ENCODE peak calls at places on chromosome 15, in six cellular contexts. F, Y, L, C, S and N are unnamed samples.

GRCh38 chr15:23750179-23750578 is 63.1 kb upstream of the NDN start:
- DNase-seq in L (no peak), S (no peak), F (no peak), C (no peak), Y (no peak), N (no peak)

GRCh38 chr15:58549013-58549779 is 117.4 kb downstream of the LIPC start:
- DNase-seq in L (no peak), Y (no peak), S (no peak), F (no peak), C (no peak), N (no peak)

GRCh38 chr15:40763801-40764765 is at the start of gene GCHFR:
- DNase-seq in Y (no peak), S (peak; percentile 93), F (no peak), C (peak; percentile 83), L (no peak), N (no peak)

GRCh38 chr15:39666671-39667070 is 85.8 kb downstream of the THBS1 start:
- DNase-seq in C (no peak), S (no peak), Y (no peak), L (no peak), F (no peak), N (no peak)

GRCh38 chr15:38781196-38781595 is 216.6 kb upstream of the RASGRP1 start:
- DNase-seq in S (no peak), Y (no peak), F (no peak), L (no peak), C (no peak), N (no peak)

GRCh38 chr15:74826372-74826819 is at the start of gene CPLX3:
- DNase-seq in Y (no peak), F (no peak), S (peak; percentile 91), L (no peak), C (no peak), N (no peak)

GRCh38 chr15:92200891-92201290 is 192.8 kb upstream of the ST8SIA2 start:
- DNase-seq in Y (no peak), L (no peak), S (no peak), C (no peak), F (no peak), N (no peak)

GRCh38 chr15:41703120-41703519 is 42.9 kb downstream of the MGA start:
- DNase-seq in S (no peak), C (no peak), Y (no peak), L (no peak), F (no peak), N (no peak)

GRCh38 chr15:73305331-73306211 is 63.2 kb downstream of the HCN4 start:
- DNase-seq in S (peak; percentile 27), C (peak; percentile 57), L (peak; percentile 61), F (peak; percentile 39), Y (no peak), N (peak; percentile 71)

GRCh38 chr15:92907229-92907628 is 7.1 kb downstream of the CHD2 start:
- DNase-seq in F (no peak), Y (no peak), S (no peak), C (no peak), L (no peak), N (no peak)

GRCh38 chr15:88802250-88802990 is 816 bp upstream of the ACAN start:
- DNase-seq in S (no peak), C (no peak), F (no peak), Y (no peak), L (no peak), N (no peak)

GRCh38 chr15:88802991-88803240 is 320 bp upstream of the ACAN start:
- DNase-seq in F (no peak), S (no peak), Y (no peak), C (no peak), L (no peak), N (no peak)

GRCh38 chr15:88797648-88798339 is 5.4 kb upstream of the ACAN start:
- DNase-seq in Y (no peak), S (no peak), C (no peak), F (no peak), L (no peak), N (no peak)

GRCh38 chr15:88799341-88799740 is 3.9 kb upstream of the ACAN start:
- DNase-seq in F (no peak), S (no peak), C (no peak), Y (no peak), L (no peak), N (no peak)

DNA sequence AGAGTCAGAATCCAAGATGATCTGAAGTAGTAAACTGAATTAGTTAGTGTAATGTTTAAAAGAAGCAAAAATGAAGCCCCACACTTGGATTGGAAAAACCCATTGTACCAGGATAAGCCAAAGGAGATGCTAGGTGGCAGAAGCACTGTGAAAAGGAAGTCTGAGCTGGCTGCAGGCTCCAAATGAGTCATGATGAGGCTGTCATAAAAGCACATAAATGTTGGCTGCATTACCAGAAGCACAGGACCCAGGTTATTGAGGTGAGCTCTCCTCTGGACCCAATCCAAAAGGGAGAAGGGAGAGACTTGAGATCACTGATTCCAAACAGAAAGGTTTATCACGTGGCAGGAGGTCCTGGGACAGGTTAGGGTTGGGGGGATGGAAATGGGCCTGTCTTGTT is 3.2 kb upstream of the ACAN start:
- DNase-seq in S (no peak), L (no peak), F (no peak), Y (no peak), C (no peak), N (no peak)
- TF ChIP-seq ZNF274 in S (no peak), L (no peak), F (no peak), Y (no peak), C (no peak), N (no peak)

GRCh38 chr15:66615846-66616245 is 50.0 kb upstream of the LCTL start:
- DNase-seq in Y (no peak), C (no peak), F (no peak), L (no peak), S (no peak), N (no peak)

GRCh38 chr15:66613743-66614142 is 47.9 kb upstream of the LCTL start:
- DNase-seq in F (no peak), C (no peak), Y (no peak), L (no peak), S (no peak), N (no peak)

GRCh38 chr15:66615175-66615495 is 49.3 kb upstream of the LCTL start:
- DNase-seq in F (no peak), S (no peak), L (no peak), Y (no peak), C (no peak), N (no peak)

GRCh38 chr15:66617137-66618090 is 51.6 kb upstream of the LCTL start:
- DNase-seq in F (no peak), Y (no peak), C (peak; percentile 36), S (no peak), L (no peak), N (no peak)

DNA sequence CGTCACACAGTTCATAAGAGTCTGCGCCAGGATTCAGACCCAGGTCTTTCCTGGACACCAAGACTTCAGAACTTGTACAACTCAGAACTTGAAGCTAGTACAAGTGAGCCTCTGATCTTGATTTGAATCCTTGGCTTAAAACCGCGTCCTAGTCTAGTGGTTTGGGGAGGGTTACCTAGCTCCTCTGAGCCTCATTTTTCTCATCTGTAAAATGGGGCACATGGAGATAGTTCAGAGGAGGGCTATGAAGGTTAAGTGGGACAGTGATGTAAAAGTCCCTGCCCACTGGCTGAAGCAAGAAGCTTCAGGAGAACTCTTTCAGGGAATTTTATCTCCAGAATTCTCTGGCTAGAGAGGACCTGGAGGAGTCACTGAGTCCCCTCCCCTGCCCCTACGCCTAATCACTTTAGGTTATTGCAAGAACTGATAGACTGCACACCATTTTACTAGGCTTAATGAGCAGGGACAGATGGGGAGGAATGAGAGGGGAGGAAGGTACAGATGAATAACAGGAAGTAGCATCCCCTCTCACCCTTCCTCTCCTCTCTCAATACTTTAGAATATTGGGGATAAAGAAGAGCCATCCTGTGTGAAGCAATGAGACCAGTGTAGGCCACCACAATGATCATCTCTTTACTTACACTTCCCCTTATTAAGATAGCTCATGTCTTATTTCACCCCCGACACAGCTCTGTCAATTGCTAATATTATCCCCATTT is 48.8 kb upstream of the LCTL start:
- DNase-seq in Y (no peak), L (no peak), S (no peak), F (no peak), C (no peak), N (no peak)
- TF ChIP-seq ZNF274 in Y (no peak), L (no peak), S (no peak), F (no peak), C (no peak), N (no peak)

GRCh38 chr15:77798847-77799246 is 166.1 kb upstream of the LINGO1 start:
- DNase-seq in C (no peak), F (no peak), L (no peak), S (no peak), Y (no peak), N (no peak)
- TF ChIP-seq ZNF274 in C (no peak), F (no peak), L (no peak), S (no peak), Y (no peak), N (no peak)

GRCh38 chr15:60364306-60364924 is 33.4 kb downstream of the ANXA2 start:
- DNase-seq in Y (no peak), F (no peak), L (no peak), C (no peak), S (no peak), N (no peak)

GRCh38 chr15:60363024-60363674 is 34.6 kb downstream of the ANXA2 start:
- DNase-seq in S (no peak), C (no peak), Y (no peak), F (no peak), L (no peak), N (no peak)

GRCh38 chr15:60363903-60364302 is 33.9 kb downstream of the ANXA2 start:
- DNase-seq in L (no peak), F (no peak), Y (no peak), S (no peak), C (no peak), N (no peak)

GRCh38 chr15:60358935-60359672 is 38.7 kb downstream of the ANXA2 start:
- DNase-seq in C (no peak), L (no peak), F (no peak), S (no peak), Y (no peak), N (no peak)

DNA sequence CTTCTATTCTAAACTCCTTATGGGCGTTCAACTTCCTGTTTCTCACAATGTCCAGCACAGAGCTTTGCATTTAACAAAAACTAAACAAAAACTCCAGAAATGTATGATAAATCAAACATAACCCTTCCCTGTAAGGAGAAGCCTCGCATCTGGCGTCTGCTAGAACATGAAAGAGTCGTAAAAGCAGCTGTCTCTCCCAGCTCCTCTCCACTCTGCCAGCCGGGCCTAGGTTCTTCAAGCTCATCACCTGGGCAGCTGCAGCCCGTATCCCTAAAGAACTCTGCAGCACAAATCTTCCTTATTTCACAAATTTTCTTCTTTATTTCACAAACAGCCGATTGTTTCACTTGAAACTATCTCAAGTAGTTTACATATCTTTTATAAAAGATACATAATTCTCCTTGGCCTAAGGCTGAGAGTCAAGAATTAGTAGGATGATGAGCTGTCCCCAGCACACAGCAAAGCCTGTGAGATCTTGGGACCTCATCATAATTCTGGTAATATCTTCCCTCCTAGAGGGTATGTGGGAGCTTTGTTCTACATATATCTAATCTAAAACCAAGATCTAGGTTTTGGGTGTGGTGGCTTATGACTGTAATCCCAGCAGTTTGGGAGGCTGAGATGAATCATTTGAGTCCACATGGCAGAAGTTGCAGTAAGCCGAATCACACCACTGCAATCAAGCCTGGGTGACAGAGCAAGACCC is 35.3 kb downstream of the ANXA2 start:
- DNase-seq in C (peak; percentile 11), S (no peak), L (no peak), F (no peak), Y (no peak), N (no peak)
- TF ChIP-seq ZNF274 in C (no peak), S (no peak), L (no peak), F (no peak), Y (no peak), N (no peak)

GRCh38 chr15:85770722-85771041 is 24.0 kb downstream of the KLHL25 start:
- DNase-seq in F (no peak), S (no peak), C (no peak), Y (no peak), L (no peak), N (no peak)
- TF ChIP-seq ZNF274 in F (no peak), S (no peak), C (no peak), Y (no peak), L (no peak), N (no peak)